ENCODE peak calls at places on chromosome 3, in seven cellular contexts. B is NCI-H1092; P is NCI-H69; N is activated naive CD4-positive, alpha-beta T cell treated with anti-CD3 and anti-CD28 coated beads for 36 hours; Y is posterior vena cava; A is neuronal stem cell; W is stromal cell of bone marrow. M is an unnamed sample.

GRCh38 chr3:156611870-156612494 is 57.1 kb upstream of the SSR3 start:
- DNase-seq in B (no peak), P (peak), N (no peak), Y (no peak), A (no peak), W (no peak), M (no peak)

GRCh38 chr3:82509951-82510603 is 748.6 kb upstream of the GBE1 start:
- DNase-seq in B (no peak), P (peak), N (no peak), Y (peak), A (no peak), W (no peak), M (no peak)

GRCh38 chr3:122947621-122948202 is 79.9 kb downstream of the SEMA5B start:
- DNase-seq in B (no peak), P (no peak), N (no peak), Y (peak), A (no peak), W (no peak), M (no peak)

GRCh38 chr3:44339990-44340389 is 1.4 kb downstream of the TCAIM start:
- DNase-seq in B (no peak), P (no peak), N (no peak), Y (no peak), A (no peak), W (no peak), M (no peak)

GRCh38 chr3:118943597-118943996 is 91.0 kb downstream of the IGSF11 start:
- DNase-seq in B (no peak), P (peak), N (no peak), Y (no peak), A (no peak), W (no peak), M (no peak)

GRCh38 chr3:17802993-17803392 is 60.6 kb upstream of the TBC1D5 start:
- DNase-seq in B (no peak), P (no peak), N (no peak), Y (no peak), A (no peak), W (no peak), M (no peak)

GRCh38 chr3:195241592-195242355 is 29.2 kb downstream of the XXYLT1 start:
- DNase-seq in B (no peak), P (no peak), N (no peak), Y (peak), A (no peak), W (no peak), M (no peak)

GRCh38 chr3:177977381-177978158 is 558.7 kb upstream of the KCNMB2 start:
- DNase-seq in B (no peak), P (peak), N (no peak), Y (no peak), A (no peak), W (peak), M (no peak)

GRCh38 chr3:10753964-10754363 is 62.1 kb upstream of the SLC6A11 start:
- DNase-seq in B (no peak), P (no peak), N (peak), Y (no peak), A (peak), W (peak), M (no peak)

GRCh38 chr3:110813541-110813940 is 258.1 kb upstream of the NECTIN3 start:
- DNase-seq in B (no peak), P (no peak), N (no peak), Y (no peak), A (no peak), W (no peak), M (no peak)

GRCh38 chr3:183306798-183307671 is 54.0 kb downstream of the B3GNT5 start:
- DNase-seq in B (no peak), P (peak), N (peak), Y (peak), A (no peak), W (peak), M (peak)

GRCh38 chr3:9715764-9716437 is 12.3 kb downstream of the CPNE9 start:
- DNase-seq in B (peak), P (peak), N (peak), Y (peak), A (no peak), W (peak), M (no peak)

GRCh38 chr3:46067401-46067800 is 40.1 kb upstream of the XCR1 start:
- DNase-seq in B (no peak), P (no peak), N (no peak), Y (no peak), A (no peak), W (no peak), M (no peak)

GRCh38 chr3:34157491-34157890 is 359.1 kb downstream of the PDCD6IP start:
- DNase-seq in B (no peak), P (peak), N (no peak), Y (no peak), A (no peak), W (no peak), M (no peak)

GRCh38 chr3:67421912-67422311 is 232.5 kb downstream of the SUCLG2 start:
- DNase-seq in B (no peak), P (no peak), N (no peak), Y (no peak), A (no peak), W (no peak), M (no peak)

GRCh38 chr3:13492976-13493866 is 13.1 kb downstream of the HDAC11 start:
- DNase-seq in B (no peak), P (no peak), N (no peak), Y (peak), A (no peak), W (no peak), M (no peak)

GRCh38 chr3:195907730-195908438 is 467 bp downstream of the TNK2 start:
- DNase-seq in B (no peak), P (peak), N (peak), Y (peak), A (no peak), W (no peak), M (no peak)

GRCh38 chr3:119778811-119779210 is 3.1 kb upstream of the NR1I2 start:
- DNase-seq in B (no peak), P (no peak), N (no peak), Y (no peak), A (no peak), W (no peak), M (no peak)

GRCh38 chr3:127410678-127411077 is 122.8 kb upstream of the PRR20G start:
- DNase-seq in B (no peak), P (no peak), N (no peak), Y (peak), A (no peak), W (no peak), M (no peak)

GRCh38 chr3:194384569-194385001 is 14.5 kb downstream of the GP5 start:
- DNase-seq in B (no peak), P (no peak), N (no peak), Y (peak), A (no peak), W (no peak), M (no peak)